ENCODE peak calls at places on chromosomes 7 and 10, in four cellular contexts. Q, F, B and N are unnamed samples.

GRCh38 chr7:35993113-35993512 is 159.9 kb upstream of the EEPD1 start:
- DNase-seq in Q (peak; percentile 72), F (no peak), B (no peak), N (no peak)

GRCh38 chr7:71419546-71420337 is 287.8 kb downstream of the GALNT17 start:
- DNase-seq in Q (no peak), F (no peak), B (no peak), N (no peak)

GRCh38 chr7:96486681-96487080 is 164.8 kb upstream of the SLC25A13 start:
- DNase-seq in Q (peak; percentile 80), F (no peak), B (no peak), N (no peak)

GRCh38 chr10:92692085-92692671 is 2.4 kb downstream of the HHEX start:
- DNase-seq in Q (no peak), F (peak; percentile 20), B (no peak), N (peak; percentile 32)

GRCh38 chr10:77619964-77620703 is 17.5 kb downstream of the KCNMA1 start:
- DNase-seq in Q (no peak), F (no peak), B (no peak), N (no peak)

GRCh38 chr7:128035712-128036111 is 4.5 kb upstream of the LRRC4 start:
- DNase-seq in Q (no peak), F (peak; percentile 48), B (no peak), N (no peak)

GRCh38 chr7:85000973-85001372 is 185.9 kb downstream of the SEMA3D start:
- DNase-seq in Q (no peak), F (no peak), B (no peak), N (no peak)

GRCh38 chr7:152588350-152588749 is 87.6 kb downstream of the XRCC2 start:
- DNase-seq in Q (peak; percentile 30), F (peak; percentile 71), B (peak; percentile 53), N (no peak)

GRCh38 chr7:107007004-107007891 is 37.3 kb upstream of the PRKAR2B start:
- DNase-seq in Q (no peak), F (no peak), B (no peak), N (no peak)

GRCh38 chr10:97889461-97890265 is 40.0 kb downstream of the GOLGA7B start:
- DNase-seq in Q (peak; percentile 94), F (no peak), B (peak; percentile 28), N (peak; percentile 51)

GRCh38 chr10:50988792-50989191 is 85.5 kb upstream of the PRKG1 start:
- DNase-seq in Q (no peak), F (no peak), B (peak; percentile 53), N (no peak)

GRCh38 chr10:116097239-116097751 is 175.7 kb downstream of the GFRA1 start:
- DNase-seq in Q (no peak), F (no peak), B (no peak), N (peak; percentile 41)

GRCh38 chr7:19991936-19992335 is 218.5 kb upstream of the TMEM196 start:
- DNase-seq in Q (no peak), F (no peak), B (no peak), N (no peak)

GRCh38 chr10:3528823-3529222 is 256.2 kb downstream of the KLF6 start:
- DNase-seq in Q (no peak), F (no peak), B (no peak), N (no peak)

GRCh38 chr10:127906548-127907377 is at the start of gene PTPRE:
- DNase-seq in Q (peak; percentile 70), F (peak; percentile 86), B (peak; percentile 24), N (peak; percentile 82)

GRCh38 chr7:74475243-74475986 is 21.7 kb downstream of the GTF2IRD1 start:
- DNase-seq in Q (no peak), F (peak; percentile 79), B (no peak), N (no peak)

GRCh38 chr7:129078455-129078854 is 23.5 kb upstream of the TNPO3 start:
- DNase-seq in Q (no peak), F (no peak), B (no peak), N (no peak)

GRCh38 chr7:67493386-67493785 is 496.8 kb downstream of the TYW1 start:
- DNase-seq in Q (no peak), F (no peak), B (no peak), N (no peak)

GRCh38 chr10:79073784-79074432 is 5.1 kb downstream of the ZMIZ1 start:
- DNase-seq in Q (no peak), F (no peak), B (peak; percentile 76), N (no peak)

GRCh38 chr10:61975107-61975932 is 73.8 kb downstream of the ARID5B start:
- DNase-seq in Q (peak; percentile 85), F (no peak), B (peak; percentile 88), N (no peak)

GRCh38 chr7:139860090-139860773 is 31.2 kb downstream of the TBXAS1 start:
- DNase-seq in Q (no peak), F (no peak), B (no peak), N (no peak)

GRCh38 chr10:78053201-78053868 is 19.7 kb downstream of the RPS24 start:
- DNase-seq in Q (peak; percentile 33), F (no peak), B (peak; percentile 89), N (no peak)

GRCh38 chr7:5689118-5689517 is 92.3 kb downstream of the RNF216 start:
- DNase-seq in Q (peak; percentile 14), F (no peak), B (peak; percentile 69), N (no peak)

GRCh38 chr10:7397049-7397448 is 13.8 kb downstream of the SFMBT2 start:
- DNase-seq in Q (no peak), F (no peak), B (peak; percentile 16), N (no peak)

GRCh38 chr10:124222298-124223000 is 129.1 kb upstream of the CHST15 start:
- DNase-seq in Q (no peak), F (no peak), B (no peak), N (no peak)

GRCh38 chr7:146961617-146962016 is 845.0 kb downstream of the CNTNAP2 start:
- DNase-seq in Q (peak; percentile 51), F (no peak), B (no peak), N (no peak)

GRCh38 chr7:50652400-50653115 is 87.4 kb upstream of the DDC start:
- DNase-seq in Q (no peak), F (no peak), B (no peak), N (no peak)

GRCh38 chr10:6328708-6329423 is 126.1 kb downstream of the PFKFB3 start:
- DNase-seq in Q (no peak), F (no peak), B (no peak), N (no peak)

DNA sequence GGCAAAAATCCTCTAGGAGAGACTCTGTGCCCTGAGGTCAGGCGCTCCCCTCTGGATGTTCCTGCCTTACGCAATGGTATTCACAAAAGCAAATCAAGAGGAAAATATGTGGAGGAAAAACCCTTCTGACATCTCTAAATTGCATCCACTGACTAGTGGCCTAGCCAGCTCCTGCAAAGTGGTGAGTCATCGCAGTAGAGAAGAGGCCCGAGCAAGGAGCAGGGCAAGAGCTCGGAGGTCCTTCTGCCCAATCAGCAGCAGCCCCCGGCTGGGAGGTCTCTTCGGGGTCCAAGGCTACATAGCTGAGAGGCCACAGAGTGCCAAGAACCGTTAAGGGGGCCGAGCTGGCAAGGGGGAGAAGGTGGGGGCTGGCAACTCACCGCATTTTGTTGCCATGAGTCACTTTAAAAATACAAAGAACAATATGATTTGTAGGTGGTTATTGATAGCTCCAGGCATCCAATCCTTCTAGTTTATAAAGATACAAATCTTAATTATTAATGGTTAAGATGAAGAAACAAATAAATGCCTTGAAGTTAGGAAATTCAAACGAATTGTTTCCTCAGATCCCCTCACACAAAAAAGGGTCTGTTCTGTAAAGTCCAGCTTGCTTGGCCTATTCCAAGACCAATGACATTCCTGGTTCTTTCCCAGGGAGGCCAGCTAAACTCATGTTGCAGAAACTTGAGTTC is 161.6 kb downstream of the PKD1L1 start:
- DNase-seq in Q (peak; percentile 96), F (peak; percentile 80), B (peak; percentile 99), N (peak; percentile 17)
- TF ChIP-seq CTCF in Q (no peak), F (no peak), B (no peak), N (no peak)

GRCh38 chr7:2425749-2426148 is 22.3 kb downstream of the CHST12 start:
- DNase-seq in Q (no peak), F (no peak), B (no peak), N (no peak)

GRCh38 chr7:2436341-2437104 is 33.1 kb downstream of the CHST12 start:
- DNase-seq in Q (no peak), F (no peak), B (no peak), N (no peak)

GRCh38 chr7:2432910-2433712 is 29.7 kb downstream of the CHST12 start:
- DNase-seq in Q (no peak), F (no peak), B (no peak), N (no peak)

GRCh38 chr7:2433713-2434550 is 30.5 kb downstream of the CHST12 start:
- DNase-seq in Q (no peak), F (no peak), B (no peak), N (no peak)

GRCh38 chr7:2431260-2431867 is 28.0 kb downstream of the CHST12 start:
- DNase-seq in Q (no peak), F (peak; percentile 59), B (no peak), N (no peak)
- TF ChIP-seq CTCF in Q (peak; percentile 41), F (peak; percentile 63), B (peak; percentile 18), N (peak; percentile 17)

DNA sequence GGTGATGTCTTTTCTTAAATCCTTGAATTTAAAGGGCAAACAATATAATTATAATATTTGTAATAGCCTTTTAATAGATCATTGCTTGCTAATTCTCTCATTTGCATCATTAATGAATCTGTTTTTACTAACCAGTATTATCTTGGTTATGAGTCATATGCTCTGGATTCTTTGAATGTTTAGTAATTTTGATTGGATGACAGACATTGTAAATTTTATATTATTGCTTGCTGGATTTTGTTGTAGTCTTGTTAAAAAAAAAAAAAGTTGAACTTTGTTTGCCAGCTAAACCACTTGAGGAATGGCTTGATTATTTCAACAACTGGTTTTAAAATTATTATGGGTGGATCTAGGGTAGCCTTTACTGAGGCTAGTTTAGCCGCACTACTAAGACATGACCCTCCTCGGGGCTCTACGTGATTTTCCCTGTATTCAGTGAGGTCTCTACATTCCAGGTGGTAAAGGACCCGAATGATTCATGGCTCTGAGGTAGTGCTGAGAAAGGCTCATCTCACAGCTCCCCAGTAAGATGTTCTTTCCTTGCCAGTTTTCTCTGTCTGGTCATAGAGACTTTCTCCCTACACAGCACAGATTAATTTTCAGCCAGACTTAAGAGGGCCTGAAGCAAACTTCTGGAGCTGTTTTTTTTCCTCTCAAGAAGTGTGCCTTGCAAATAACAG is 8.5 kb downstream of the C10orf90 start:
- DNase-seq in Q (no peak), F (no peak), B (no peak), N (no peak)
- TF ChIP-seq CTCF in Q (no peak), F (no peak), B (no peak), N (no peak)

DNA sequence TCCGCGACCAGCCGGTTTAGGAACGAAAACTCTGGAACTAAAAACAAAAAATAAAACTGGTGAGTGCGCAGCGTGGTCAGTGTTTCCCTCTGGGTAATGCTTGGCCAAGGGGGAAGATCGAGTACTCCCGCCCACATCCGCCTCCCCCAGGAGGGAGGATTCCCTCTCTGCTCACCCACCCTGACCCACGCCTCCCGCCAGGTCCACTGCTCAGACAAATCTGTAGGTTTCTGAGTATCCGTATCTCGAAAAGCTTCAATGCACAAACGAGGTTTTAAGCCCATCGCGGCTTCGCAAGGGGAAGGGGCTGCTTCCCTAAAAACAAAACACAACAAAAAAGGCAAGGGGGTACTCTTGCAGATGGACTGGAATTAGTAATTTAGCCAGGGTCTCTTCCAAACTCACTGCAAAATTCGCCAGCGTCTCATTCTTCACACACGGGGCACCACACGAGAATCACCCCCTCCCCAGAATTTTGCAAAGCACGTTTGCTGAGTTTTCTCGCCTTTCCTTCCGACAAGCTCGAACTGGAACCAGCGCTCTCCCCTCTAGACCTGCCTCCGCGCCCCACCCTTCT is 75.2 kb downstream of the INSIG1 start:
- DNase-seq in Q (no peak), F (no peak), B (no peak), N (no peak)
- TF ChIP-seq CTCF in Q (peak; percentile 1), F (no peak), B (no peak), N (no peak)